ENCODE peak calls at places on chromosomes 5 and 9, in seven cellular contexts. T, J, G, N, S, Q and E are unnamed samples. For H3K9me3, the result is how much of the 10 kb centered on the place peaks cover.

GRCh38 chr5:147822686-147823491 is 8.6 kb downstream of the SPINK1 start:
- DNase-seq in T (peak), J (no peak), G (no peak), N (peak), S (peak), Q (peak), E (peak)

GRCh38 chr5:66959668-66960067 is 236.9 kb downstream of the CD180 start:
- DNase-seq in T (no peak), J (no peak), G (no peak), N (no peak), S (no peak), Q (peak), E (no peak)

GRCh38 chr9:133148351-133149129 is 15.2 kb downstream of the GBGT1 start:
- DNase-seq in T (peak), J (peak), G (no peak), N (peak), S (peak), Q (no peak), E (peak)

GRCh38 chr5:32505718-32506117 is 61.2 kb upstream of the ZFR start:
- DNase-seq in T (no peak), J (no peak), G (no peak), N (no peak), S (no peak), Q (no peak), E (no peak)

GRCh38 chr5:74641778-74642542 is 1.4 kb upstream of the ENC1 start:
- DNase-seq in T (peak), J (no peak), G (no peak), N (peak), S (peak), Q (peak), E (no peak)

GRCh38 chr9:96449522-96449843 is 486 bp upstream of the HABP4 start:
- DNase-seq in T (no peak), J (no peak), G (no peak), N (no peak), S (no peak), Q (no peak), E (no peak)

GRCh38 chr9:90909225-90909624 is 107.6 kb downstream of the SYK start:
- DNase-seq in T (no peak), J (no peak), G (no peak), N (no peak), S (no peak), Q (no peak), E (no peak)

GRCh38 chr5:16617272-16617973 is 626 bp upstream of the RETREG1 start:
- DNase-seq in T (no peak), J (peak), G (no peak), N (peak), S (peak), Q (no peak), E (peak)

GRCh38 chr5:72817076-72817476 is 615 bp downstream of the TNPO1 start:
- DNase-seq in T (no peak), J (peak), G (peak), N (peak), S (no peak), Q (peak), E (no peak)

GRCh38 chr9:97806721-97807120 is 46.3 kb upstream of the FOXE1 start:
- DNase-seq in T (no peak), J (no peak), G (no peak), N (no peak), S (no peak), Q (no peak), E (no peak)

GRCh38 chr5:180394031-180394636 is 41.0 kb upstream of the GFPT2 start:
- DNase-seq in T (no peak), J (no peak), G (no peak), N (no peak), S (no peak), Q (no peak), E (no peak)

GRCh38 chr5:59193616-59194319 is 610.9 kb downstream of the RAB3C start:
- DNase-seq in T (no peak), J (no peak), G (no peak), N (no peak), S (no peak), Q (peak), E (no peak)

GRCh38 chr9:109507421-109507838 is 9.3 kb upstream of the PTPN3 start:
- DNase-seq in T (no peak), J (no peak), G (no peak), N (no peak), S (no peak), Q (peak), E (no peak)

GRCh38 chr5:180303226-180304015 is 11.5 kb upstream of the MAPK9 start:
- DNase-seq in T (no peak), J (no peak), G (no peak), N (no peak), S (no peak), Q (no peak), E (no peak)

GRCh38 chr5:29462261-29462660 is 1731.2 kb upstream of the CDH6 start:
- DNase-seq in T (no peak), J (no peak), G (no peak), N (no peak), S (no peak), Q (no peak), E (no peak)

GRCh38 chr5:54861212-54861894 is 124.0 kb downstream of the ESM1 start:
- DNase-seq in T (no peak), J (no peak), G (no peak), N (no peak), S (no peak), Q (no peak), E (no peak)

GRCh38 chr5:93192107-93192506 is 388.9 kb downstream of the NR2F1-AS1 start:
- DNase-seq in T (no peak), J (no peak), G (no peak), N (no peak), S (no peak), Q (peak), E (no peak)

GRCh38 chr9:104287255-104287872 is 193.3 kb downstream of the SMC2 start:
- DNase-seq in T (no peak), J (no peak), G (no peak), N (no peak), S (no peak), Q (peak), E (no peak)

DNA sequence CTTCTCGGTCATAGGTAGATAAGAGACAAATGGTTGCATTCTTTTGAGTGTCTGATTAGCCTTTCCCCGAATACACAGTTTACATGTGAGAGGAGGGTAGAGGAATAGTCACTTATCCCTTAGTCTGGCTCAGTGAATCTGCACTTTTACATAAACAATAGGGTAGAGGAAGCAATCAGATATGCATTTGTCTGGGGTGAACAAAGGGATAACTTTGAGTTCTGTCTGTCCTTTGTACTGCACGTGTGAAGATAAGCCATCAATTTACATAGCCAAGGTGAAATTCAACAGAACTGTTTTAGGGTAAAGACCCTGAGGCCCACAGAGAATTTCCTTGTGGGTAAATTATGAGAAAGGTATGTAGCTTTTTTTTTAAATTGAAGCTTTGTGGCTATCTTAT is 10.1 kb upstream of the IGFBPL1 start:
- DNase-seq in T (no peak), J (no peak), G (no peak), N (no peak), S (no peak), Q (no peak), E (no peak)
- H3K9me3 ChIP-seq in T (under half), J (under half), G (under half), N (under half), S (under half), Q (under half), E (under half)

DNA sequence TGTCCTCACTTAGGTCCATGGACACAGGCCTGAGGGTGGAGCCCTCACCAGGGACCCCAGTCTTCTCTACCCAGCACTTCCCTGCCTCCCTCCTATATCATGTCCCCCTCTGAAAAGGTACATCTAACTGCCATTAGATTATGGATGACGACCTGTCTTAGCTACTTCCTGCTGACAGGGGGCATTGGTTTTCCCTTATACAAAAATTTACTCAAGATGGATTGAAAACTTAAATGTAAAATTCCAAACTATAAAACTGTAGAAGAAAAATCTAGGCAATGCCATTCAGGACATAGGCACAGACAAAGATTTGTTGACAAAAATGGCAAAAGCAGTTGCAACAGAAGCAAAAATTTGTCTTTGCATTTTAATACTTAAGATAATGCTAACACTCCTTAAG is 623.2 kb upstream of the FAM174A start:
- DNase-seq in T (no peak), J (no peak), G (no peak), N (no peak), S (no peak), Q (peak), E (no peak)
- H3K4me3 ChIP-seq in T (no peak), J (no peak), G (no peak), N (no peak), S (no peak), Q (no peak), E (no peak)

GRCh38 chr5:164013077-164013670 is 507.8 kb downstream of the MAT2B start:
- DNase-seq in T (peak), J (no peak), G (peak), N (no peak), S (no peak), Q (peak), E (no peak)
- H3K9me3 ChIP-seq in T (under half), J (under half), G (under half), N (under half), S (under half), Q (under half), E (under half)

GRCh38 chr5:168215646-168216045 is 75.8 kb upstream of the WWC1 start:
- DNase-seq in T (no peak), J (no peak), G (no peak), N (no peak), S (no peak), Q (no peak), E (no peak)

GRCh38 chr5:168218746-168219145 is 72.7 kb upstream of the WWC1 start:
- DNase-seq in T (no peak), J (no peak), G (no peak), N (no peak), S (no peak), Q (peak), E (no peak)

GRCh38 chr5:168216989-168217388 is 74.5 kb upstream of the WWC1 start:
- DNase-seq in T (no peak), J (no peak), G (no peak), N (no peak), S (no peak), Q (no peak), E (no peak)

GRCh38 chr5:168217497-168217896 is 73.9 kb upstream of the WWC1 start:
- DNase-seq in T (no peak), J (no peak), G (no peak), N (no peak), S (no peak), Q (no peak), E (no peak)

DNA sequence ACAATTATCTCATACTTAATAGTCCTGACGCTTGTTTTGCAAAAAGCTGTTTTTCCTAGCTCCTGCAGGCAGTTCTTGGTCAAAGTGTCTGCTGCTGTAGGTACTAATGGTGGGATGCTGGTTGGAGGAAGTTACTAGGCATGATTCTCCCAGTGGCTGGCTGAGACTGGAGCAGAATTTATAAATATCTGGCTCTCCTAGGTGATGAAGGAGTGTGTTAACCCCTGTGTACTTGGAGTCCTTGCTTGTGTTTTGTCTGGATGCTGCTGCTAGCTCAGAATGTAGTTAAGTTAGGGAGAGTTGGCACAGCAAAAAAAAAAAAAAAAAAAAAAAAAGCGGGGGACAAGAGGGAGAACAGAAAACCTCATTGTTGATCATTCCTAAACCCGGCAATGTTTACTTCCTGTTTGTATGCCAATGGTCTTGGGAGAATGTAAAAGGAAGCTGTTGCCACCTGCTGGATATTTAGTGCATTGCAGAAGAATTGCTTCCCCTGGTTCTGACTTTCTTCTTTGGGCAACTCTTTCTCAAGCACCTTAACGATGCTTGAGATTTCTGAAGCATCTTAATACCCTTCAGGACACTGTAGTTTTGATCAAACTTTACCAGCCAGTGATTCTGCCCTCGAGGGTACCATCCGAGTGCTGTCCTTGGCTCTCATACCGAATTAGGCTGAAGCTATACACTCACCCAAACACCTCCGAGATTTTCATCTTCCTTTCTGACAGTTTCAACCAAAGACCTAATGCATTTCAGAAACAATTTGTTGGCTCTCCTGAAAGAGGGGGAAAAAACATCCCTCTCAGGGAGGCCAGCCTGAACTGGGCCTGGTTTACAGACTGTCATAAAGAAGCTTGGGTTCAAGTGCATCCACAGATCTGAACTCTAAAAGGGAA is 71.7 kb upstream of the WWC1 start:
- DNase-seq in T (peak), J (no peak), G (no peak), N (no peak), S (peak), Q (peak), E (peak)
- H3K4me3 ChIP-seq in T (no peak), J (peak), G (no peak), N (peak), S (no peak), Q (no peak), E (no peak)

DNA sequence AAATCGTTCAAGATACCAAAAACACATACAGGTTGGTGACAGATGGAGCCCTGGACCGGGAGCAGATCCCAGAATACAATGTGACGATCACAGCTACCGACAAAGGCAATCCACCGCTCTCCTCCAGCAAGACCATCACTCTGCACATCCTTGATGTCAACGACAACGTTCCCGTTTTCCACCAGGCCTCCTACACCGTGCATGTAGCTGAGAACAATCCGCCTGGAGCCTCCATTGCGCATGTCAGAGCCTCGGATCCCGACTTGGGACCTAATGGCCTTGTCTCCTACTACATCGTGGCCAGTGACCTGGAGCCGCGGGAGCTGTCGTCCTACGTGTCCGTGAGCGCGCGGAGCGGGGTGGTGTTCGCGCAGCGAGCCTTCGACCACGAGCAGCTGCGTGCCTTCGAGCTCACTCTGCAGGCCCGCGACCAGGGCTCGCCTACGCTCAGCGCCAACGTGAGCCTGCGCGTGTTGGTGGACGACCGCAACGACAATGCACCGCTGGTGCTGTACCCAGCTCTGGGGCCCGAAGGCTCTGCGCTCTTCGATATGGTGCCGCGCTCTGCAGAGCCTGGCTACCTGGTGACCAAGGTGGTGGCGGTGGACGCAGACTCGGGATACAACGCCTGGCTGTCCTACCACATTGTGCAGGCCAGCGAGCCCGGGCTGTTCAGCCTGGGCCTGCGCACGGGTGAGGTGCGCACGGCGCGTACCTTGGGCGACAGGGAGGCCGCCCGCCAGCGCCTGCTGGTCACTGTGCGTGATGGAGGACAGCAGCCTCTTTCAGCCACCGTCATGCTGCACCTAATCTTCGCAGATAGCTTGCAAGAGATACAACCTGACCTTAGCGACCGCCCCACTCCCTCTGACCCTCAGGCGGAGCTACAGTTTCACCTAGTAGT is 1.8 kb downstream of the PCDHGB3 start:
- DNase-seq in T (no peak), J (no peak), G (no peak), N (no peak), S (no peak), Q (no peak), E (no peak)
- H3K9me3 ChIP-seq in T (under half), J (half or more), G (half or more), N (half or more), S (under half), Q (under half), E (under half)

GRCh38 chr9:847505-847904 is 6.0 kb downstream of the DMRT1 start:
- DNase-seq in T (no peak), J (no peak), G (no peak), N (no peak), S (no peak), Q (no peak), E (no peak)

GRCh38 chr9:846852-847251 is 5.4 kb downstream of the DMRT1 start:
- DNase-seq in T (no peak), J (no peak), G (no peak), N (no peak), S (no peak), Q (peak), E (no peak)

GRCh38 chr9:840343-840742 is 1.2 kb upstream of the DMRT1 start:
- DNase-seq in T (no peak), J (no peak), G (no peak), N (no peak), S (peak), Q (no peak), E (no peak)

GRCh38 chr9:842918-843468 is 1.5 kb downstream of the DMRT1 start:
- DNase-seq in T (peak), J (no peak), G (no peak), N (no peak), S (no peak), Q (no peak), E (no peak)

DNA sequence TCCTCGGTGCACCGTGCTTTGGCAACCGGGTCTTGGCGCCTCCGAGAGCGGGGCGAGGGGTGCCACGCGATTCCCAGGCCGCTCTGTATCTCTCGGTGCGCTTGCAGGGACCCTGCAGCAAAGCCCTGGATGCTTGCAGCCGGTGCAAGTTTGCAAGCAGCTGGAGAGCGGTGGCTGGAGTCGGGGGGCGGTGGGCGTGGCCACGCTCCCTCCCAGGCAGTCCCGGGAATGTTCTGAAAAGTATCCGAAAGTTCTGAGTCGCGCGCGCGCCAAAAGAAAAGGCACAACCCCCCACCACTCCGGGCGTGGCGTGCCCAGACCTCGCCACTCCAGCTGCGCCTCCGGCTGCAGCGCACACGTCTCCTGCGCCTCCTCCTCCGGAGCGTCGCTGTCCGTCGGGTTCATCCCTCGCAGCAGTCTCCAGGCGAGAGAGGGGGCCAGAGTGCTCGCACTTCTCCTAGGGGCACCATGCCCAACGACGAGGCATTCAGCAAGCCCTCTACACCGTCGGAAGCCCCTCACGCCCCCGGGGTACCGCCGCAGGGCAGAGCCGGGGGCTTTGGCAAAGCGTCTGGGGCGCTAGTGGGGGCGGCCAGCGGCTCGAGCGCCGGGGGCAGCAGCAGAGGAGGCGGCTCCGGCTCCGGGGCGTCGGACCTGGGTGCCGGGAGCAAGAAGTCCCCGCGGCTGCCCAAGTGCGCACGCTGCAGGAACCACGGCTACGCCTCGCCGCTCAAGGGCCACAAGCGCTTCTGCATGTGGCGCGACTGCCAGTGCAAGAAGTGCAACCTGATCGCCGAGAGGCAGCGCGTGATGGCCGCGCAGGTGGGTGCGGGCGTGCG is at the start of gene DMRT1:
- DNase-seq in T (peak), J (no peak), G (no peak), N (no peak), S (no peak), Q (no peak), E (no peak)
- H3K4me3 ChIP-seq in T (no peak), J (no peak), G (no peak), N (peak), S (no peak), Q (peak), E (no peak)